ENCODE peak calls at places on chromosomes 3 and 15, in five cellular contexts. W is IMR-90; E is lung; I is CD8-positive, alpha-beta T cell; N is mammary epithelial cell. Z is an unnamed sample.
A peak's percentile ranks its signal among the peaks of the same experiment; 100 is the strongest.

GRCh38 chr3:195895078-195895899 is 13.1 kb downstream of the TNK2 start:
- DNase-seq in I (peak; percentile 74), N (peak; percentile 49), E (no peak), W (peak; percentile 11), Z (no peak)

GRCh38 chr3:146162561-146162960 is 1.6 kb upstream of the PLOD2 start:
- DNase-seq in N (no peak), I (no peak), W (no peak), E (no peak), Z (no peak)

GRCh38 chr3:21919383-21919782 is 168.4 kb upstream of the ZNF385D start:
- DNase-seq in E (no peak), N (no peak), I (no peak), W (no peak), Z (no peak)

GRCh38 chr15:98850991-98851776 is 156.4 kb downstream of the PGPEP1L start:
- DNase-seq in I (peak; percentile 75), E (peak; percentile 79), N (peak; percentile 57), W (peak; percentile 70), Z (no peak)

GRCh38 chr15:57537072-57537471 is 54.6 kb upstream of the MYZAP start:
- DNase-seq in W (peak; percentile 26), N (no peak), I (no peak), E (no peak), Z (no peak)

GRCh38 chr3:108408883-108409612 is 101.3 kb downstream of the MYH15 start:
- DNase-seq in N (no peak), E (peak; percentile 68), W (no peak), I (no peak), Z (no peak)

GRCh38 chr3:119311191-119311925 is 17.2 kb downstream of the ARHGAP31 start:
- DNase-seq in N (peak; percentile 80), I (no peak), W (peak; percentile 89), E (no peak), Z (no peak)

GRCh38 chr3:409011-409410 is 212.4 kb downstream of the CHL1 start:
- DNase-seq in E (no peak), I (no peak), W (no peak), N (no peak), Z (no peak)

GRCh38 chr15:95826831-95827230 is 503.7 kb upstream of the NR2F2 start:
- DNase-seq in W (no peak), N (peak; percentile 26), E (no peak), I (no peak), Z (no peak)

GRCh38 chr3:115891237-115891636 is 267.9 kb downstream of the GAP43 start:
- DNase-seq in N (peak; percentile 47), W (no peak), I (no peak), E (no peak), Z (peak; percentile 5)

GRCh38 chr3:191901746-191902145 is 440.8 kb downstream of the PYDC2 start:
- DNase-seq in E (no peak), I (no peak), N (peak; percentile 9), W (no peak), Z (no peak)

GRCh38 chr3:56869157-56869889 is 67.6 kb upstream of the ARHGEF3 start:
- DNase-seq in N (peak; percentile 73), I (no peak), W (peak; percentile 53), E (no peak), Z (no peak)

GRCh38 chr3:141275973-141276372 is 44.3 kb downstream of the PXYLP1 start:
- DNase-seq in E (no peak), W (peak; percentile 72), N (peak; percentile 97), I (no peak), Z (peak; percentile 98)

GRCh38 chr3:101913173-101913572 is 63.9 kb downstream of the NFKBIZ start:
- DNase-seq in I (no peak), E (no peak), N (peak; percentile 88), W (peak; percentile 70), Z (peak; percentile 46)

GRCh38 chr3:5572168-5572567 is 384.7 kb downstream of the EDEM1 start:
- DNase-seq in W (no peak), N (no peak), E (no peak), I (no peak), Z (no peak)

GRCh38 chr3:177673105-177673804 is 476.0 kb upstream of the TBL1XR1 start:
- DNase-seq in I (no peak), N (no peak), W (peak; percentile 97), E (no peak), Z (peak; percentile 12)

GRCh38 chr3:99852851-99853250 is 35.2 kb downstream of the CMSS1 start:
- DNase-seq in E (no peak), N (no peak), I (no peak), W (no peak), Z (no peak)

GRCh38 chr15:92954578-92954977 is 54.5 kb downstream of the CHD2 start:
- DNase-seq in N (no peak), I (no peak), W (no peak), E (no peak), Z (no peak)

GRCh38 chr15:64566629-64567427 is 106.5 kb downstream of the ZNF609 start:
- DNase-seq in E (no peak), W (no peak), N (no peak), I (no peak), Z (no peak)

GRCh38 chr3:10370429-10370828 is 49.5 kb upstream of the SEC13 start:
- DNase-seq in N (no peak), W (peak; percentile 87), E (no peak), I (no peak), Z (no peak)

GRCh38 chr15:32036972-32037371 is 6.7 kb downstream of the CHRNA7 start:
- DNase-seq in E (no peak), W (no peak), N (no peak), I (no peak), Z (no peak)

GRCh38 chr15:70775160-70775559 is 11.8 kb upstream of the UACA start:
- DNase-seq in E (no peak), I (no peak), N (peak; percentile 53), W (peak; percentile 82), Z (no peak)

GRCh38 chr3:156892701-156893100 is 66.5 kb downstream of the LEKR1 start:
- DNase-seq in E (no peak), I (no peak), N (peak; percentile 93), W (peak; percentile 51), Z (peak; percentile 81)

GRCh38 chr3:139935866-139936817 is 1.2 kb downstream of the CLSTN2 start:
- DNase-seq in E (no peak), I (no peak), N (peak; percentile 20), W (no peak), Z (no peak)

GRCh38 chr3:55782351-55782750 is 295.2 kb upstream of the WNT5A start:
- DNase-seq in N (no peak), I (no peak), W (no peak), E (no peak), Z (no peak)

GRCh38 chr3:158731938-158732855 is at the start of gene RARRES1:
- DNase-seq in N (peak; percentile 70), I (peak; percentile 31), W (peak; percentile 62), E (peak; percentile 71), Z (no peak)

GRCh38 chr3:88203537-88204143 is 53.9 kb downstream of the C3orf38 start:
- DNase-seq in W (peak; percentile 67), I (no peak), N (peak; percentile 42), E (peak; percentile 63), Z (no peak)

GRCh38 chr3:94413721-94414106 is 350.9 kb downstream of the NSUN3 start:
- DNase-seq in W (peak; percentile 88), N (peak; percentile 52), E (no peak), I (no peak), Z (no peak)

GRCh38 chr3:37993811-37994638 is 3.4 kb downstream of the VILL start:
- DNase-seq in N (no peak), E (peak; percentile 79), I (peak; percentile 50), W (peak; percentile 75), Z (no peak)

GRCh38 chr15:48790716-48791115 is 20.2 kb downstream of the CEP152 start:
- DNase-seq in W (no peak), N (no peak), E (no peak), I (no peak), Z (no peak)
- H3K27ac ChIP-seq in W (no peak overlapping the region), N (no peak overlapping the region), E (no peak overlapping the region), I (no peak overlapping the region), Z (no peak overlapping the region)

DNA sequence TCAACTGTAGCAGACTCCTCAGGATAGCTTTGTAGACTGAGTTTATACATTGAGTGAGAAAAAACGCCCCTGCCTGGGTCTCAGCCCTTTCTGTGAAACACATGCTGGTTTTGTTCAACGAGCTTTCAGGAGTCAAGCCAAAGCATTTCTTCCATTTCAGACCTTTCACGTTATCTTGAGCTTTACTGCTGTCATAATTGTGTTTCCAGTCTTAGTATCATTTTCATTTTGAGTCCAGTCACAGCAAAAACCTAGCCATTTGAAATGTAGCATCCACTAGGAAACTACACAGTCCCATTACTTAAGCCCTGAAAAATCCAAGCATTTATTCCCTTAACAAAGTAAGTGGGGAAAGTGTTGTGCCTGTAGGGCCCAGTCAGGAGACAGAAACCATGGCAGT is 110.1 kb upstream of the ABHD17C start:
- DNase-seq in I (no peak), N (no peak), E (no peak), W (no peak), Z (no peak)
- H3K27ac ChIP-seq in I (no peak overlapping the region), N (no peak overlapping the region), E (no peak overlapping the region), W (no peak overlapping the region), Z (peak overlapping the region; percentile 60)

GRCh38 chr15:74695597-74696397 is at the start of gene EDC3:
- DNase-seq in W (peak; percentile 77), N (peak; percentile 78), E (peak; percentile 93), I (peak; percentile 92), Z (no peak)
- H3K27ac ChIP-seq in W (peak within 1 kb of the TSS; percentile 89), N (peak within 1 kb of the TSS; percentile 67), E (peak within 1 kb of the TSS; percentile 73), I (peak within 1 kb of the TSS; percentile 83), Z (peak within 1 kb of the TSS; percentile 45)

GRCh38 chr3:49025793-49026520 is 3.2 kb downstream of the IMPDH2 start:
- DNase-seq in N (no peak), I (no peak), E (no peak), W (no peak), Z (no peak)
- H3K27ac ChIP-seq in N (no peak overlapping the region), I (no peak overlapping the region), E (no peak overlapping the region), W (no peak overlapping the region), Z (no peak overlapping the region)

GRCh38 chr3:73144828-73145227 is 83.4 kb downstream of the EBLN2 start:
- DNase-seq in I (no peak), N (no peak), W (no peak), E (no peak), Z (no peak)

GRCh38 chr3:73144276-73144675 is 82.8 kb downstream of the EBLN2 start:
- DNase-seq in N (no peak), W (no peak), E (no peak), I (no peak), Z (no peak)

GRCh38 chr3:73150369-73150768 is 88.9 kb downstream of the EBLN2 start:
- DNase-seq in N (no peak), E (no peak), W (no peak), I (no peak), Z (no peak)

GRCh38 chr3:73148207-73148606 is 86.7 kb downstream of the EBLN2 start:
- DNase-seq in I (no peak), N (no peak), E (no peak), W (no peak), Z (no peak)

DNA sequence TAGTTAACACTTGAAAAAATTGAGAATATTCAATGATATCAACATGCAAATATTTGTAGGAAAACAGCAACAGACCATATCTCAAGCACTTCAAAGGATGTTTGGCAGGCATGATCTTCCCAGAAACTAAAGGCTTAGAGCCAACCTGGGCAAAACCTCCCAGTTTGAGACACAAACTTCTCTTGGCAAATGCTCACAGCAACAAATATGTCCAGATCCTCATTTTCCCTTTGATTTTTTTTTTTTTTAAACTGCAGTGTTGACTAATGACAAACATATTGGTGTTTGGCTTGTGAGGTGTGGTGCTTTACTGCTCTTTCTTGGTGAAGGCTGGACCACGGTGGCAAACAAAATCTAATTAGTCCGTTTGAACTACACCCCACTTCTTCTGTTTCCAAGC is 87.2 kb downstream of the EBLN2 start:
- DNase-seq in E (no peak), I (no peak), N (no peak), W (no peak), Z (no peak)
- H3K27ac ChIP-seq in E (no peak overlapping the region), I (no peak overlapping the region), N (no peak overlapping the region), W (no peak overlapping the region), Z (no peak overlapping the region)

Z was measured in epithelial cell of prostate.